ENCODE peak calls at places on chromosomes 7 and 10, in four cellular contexts. C is NCI-H1092 treated with DMSO at 0.1 percent for 48 hours, W is HuH-7, Q is left colon. S is an unnamed sample.

GRCh38 chr10:132942101-132942739 is at the start of gene CFAP46:
- DNase-seq in C (no peak), W (no peak), Q (no peak), S (no peak)

GRCh38 chr10:98135222-98135899 is 904 bp downstream of the R3HCC1L start:
- DNase-seq in C (no peak), W (no peak), Q (peak), S (no peak)

GRCh38 chr7:1742555-1743303 is 72.7 kb downstream of the ELFN1 start:
- DNase-seq in C (peak), W (peak), Q (peak), S (no peak)

GRCh38 chr10:75525067-75525466 is 93.6 kb downstream of the LRMDA start:
- DNase-seq in C (no peak), W (no peak), Q (no peak), S (no peak)

GRCh38 chr7:24477376-24477775 is 95.9 kb upstream of the PALS2 start:
- DNase-seq in C (no peak), W (no peak), Q (no peak), S (no peak)

GRCh38 chr10:48564466-48565150 is 40.3 kb downstream of the ARHGAP22 start:
- DNase-seq in C (no peak), W (no peak), Q (no peak), S (no peak)

GRCh38 chr7:80334185-80334584 is 177.7 kb downstream of the GNAT3 start:
- DNase-seq in C (no peak), W (no peak), Q (no peak), S (no peak)

GRCh38 chr10:113689057-113689456 is 9.3 kb downstream of the CASP7 start:
- DNase-seq in C (no peak), W (no peak), Q (no peak), S (no peak)

GRCh38 chr10:97573021-97573420 is 442 bp downstream of the ANKRD2 start:
- DNase-seq in C (no peak), W (no peak), Q (no peak), S (no peak)

GRCh38 chr7:102431617-102432298 is 1.6 kb upstream of the ORAI2 start:
- DNase-seq in C (peak), W (peak), Q (peak), S (no peak)

GRCh38 chr10:91312031-91312733 is 91.7 kb downstream of the PCGF5 start:
- DNase-seq in C (no peak), W (no peak), Q (no peak), S (no peak)

GRCh38 chr10:32189400-32190084 is 133.3 kb upstream of the KIF5B start:
- DNase-seq in C (no peak), W (peak), Q (no peak), S (no peak)

GRCh38 chr10:89163265-89163995 is 43.7 kb downstream of the CH25H start:
- DNase-seq in C (no peak), W (no peak), Q (peak), S (peak)

GRCh38 chr7:82534687-82535086 is 91.1 kb upstream of the CACNA2D1 start:
- DNase-seq in C (no peak), W (no peak), Q (no peak), S (no peak)

GRCh38 chr7:132083126-132084123 is 492.8 kb downstream of the PLXNA4 start:
- DNase-seq in C (no peak), W (no peak), Q (no peak), S (no peak)

GRCh38 chr7:149071641-149072437 is 18.7 kb downstream of the ZNF786 start:
- DNase-seq in C (no peak), W (peak), Q (no peak), S (no peak)

GRCh38 chr7:43204081-43204480 is 91.6 kb downstream of the HECW1 start:
- DNase-seq in C (no peak), W (no peak), Q (no peak), S (no peak)

GRCh38 chr10:106424076-106424475 is 740.4 kb downstream of the SORCS1 start:
- DNase-seq in C (no peak), W (no peak), Q (no peak), S (no peak)

GRCh38 chr10:95693331-95693667 is 428 bp downstream of the TCTN3 start:
- DNase-seq in C (no peak), W (no peak), Q (no peak), S (no peak)

GRCh38 chr7:70592171-70592570 is 539.8 kb upstream of the GALNT17 start:
- DNase-seq in C (no peak), W (no peak), Q (no peak), S (no peak)

GRCh38 chr7:151679868-151680534 is 160.3 kb upstream of the RHEB start:
- DNase-seq in C (no peak), W (no peak), Q (no peak), S (no peak)

GRCh38 chr10:24556746-24557742 is 166.6 kb downstream of the ARHGAP21 start:
- DNase-seq in C (no peak), W (no peak), Q (no peak), S (no peak)

GRCh38 chr7:113040849-113041248 is 45.8 kb downstream of the GPR85 start:
- DNase-seq in C (no peak), W (no peak), Q (no peak), S (no peak)

GRCh38 chr7:30934225-30934624 is 22.6 kb downstream of the AQP1 start:
- DNase-seq in C (no peak), W (peak), Q (no peak), S (no peak)

GRCh38 chr10:127406018-127406550 is 143.0 kb upstream of the NPS start:
- DNase-seq in C (no peak), W (no peak), Q (no peak), S (no peak)

GRCh38 chr7:55365103-55365679 is at the start of gene LANCL2:
- DNase-seq in C (peak), W (peak), Q (peak), S (peak)

GRCh38 chr7:115932874-115933273 is 97.7 kb downstream of the TFEC start:
- DNase-seq in C (no peak), W (no peak), Q (no peak), S (no peak)

GRCh38 chr7:36303202-36304098 is 86.2 kb upstream of the ANLN start:
- DNase-seq in C (peak), W (no peak), Q (peak), S (no peak)

GRCh38 chr10:117537904-117538524 is 4.5 kb upstream of the EMX2 start:
- DNase-seq in C (no peak), W (no peak), Q (no peak), S (no peak)

GRCh38 chr10:119802068-119802538 is 70.5 kb downstream of the MCMBP start:
- DNase-seq in C (no peak), W (no peak), Q (no peak), S (no peak)

GRCh38 chr7:102412548-102412947 is 16.4 kb downstream of the PRKRIP1 start:
- DNase-seq in C (no peak), W (peak), Q (no peak), S (no peak)

GRCh38 chr10:639751-640672 is 49.5 kb downstream of the DIP2C start:
- DNase-seq in C (no peak), W (no peak), Q (peak), S (no peak)

GRCh38 chr10:83542774-83543291 is 596.5 kb upstream of the GHITM start:
- DNase-seq in C (no peak), W (no peak), Q (no peak), S (no peak)

GRCh38 chr7:116583653-116584052 is 58.8 kb downstream of the CAV1 start:
- DNase-seq in C (no peak), W (no peak), Q (no peak), S (no peak)

GRCh38 chr10:117476281-117476680 is 66.3 kb upstream of the EMX2 start:
- DNase-seq in C (no peak), W (no peak), Q (no peak), S (no peak)

GRCh38 chr7:146960747-146961416 is 844.3 kb downstream of the CNTNAP2 start:
- DNase-seq in C (peak), W (peak), Q (no peak), S (no peak)